ENCODE peak calls at places on chromosome 11, in eight cellular contexts. One of them, this sample, is unnamed.

GRCh38 chr11:110077866-110078325 is 15.3 kb upstream of the ZC3H12C start:
- DNase-seq in hypothalamus: no peak
- DNase-seq in Caki2: peak
- DNase-seq in choroid plexus epithelial cell: peak
- DNase-seq in neural progenitor cell: no peak
- DNase-seq in mesendoderm: peak
- DNase-seq in fibroblast of the conjunctiva: no peak
- DNase-seq in spleen: no peak
- DNase-seq in this sample: peak

GRCh38 chr11:101718406-101718805 is 134.6 kb upstream of the TRPC6 start:
- DNase-seq in fibroblast of the conjunctiva: peak
- DNase-seq in mesendoderm: no peak
- DNase-seq in choroid plexus epithelial cell: no peak
- DNase-seq in neural progenitor cell: no peak
- DNase-seq in Caki2: no peak
- DNase-seq in spleen: no peak
- DNase-seq in hypothalamus: no peak
- DNase-seq in this sample: no peak

GRCh38 chr11:112805658-112806057 is 155.6 kb upstream of the NCAM1 start:
- DNase-seq in spleen: no peak
- DNase-seq in fibroblast of the conjunctiva: no peak
- DNase-seq in mesendoderm: no peak
- DNase-seq in neural progenitor cell: no peak
- DNase-seq in hypothalamus: no peak
- DNase-seq in Caki2: no peak
- DNase-seq in choroid plexus epithelial cell: no peak
- DNase-seq in this sample: no peak

GRCh38 chr11:46200537-46201281 is 76.8 kb upstream of the CREB3L1 start:
- DNase-seq in Caki2: no peak
- DNase-seq in hypothalamus: no peak
- DNase-seq in mesendoderm: no peak
- DNase-seq in neural progenitor cell: no peak
- DNase-seq in choroid plexus epithelial cell: no peak
- DNase-seq in spleen: no peak
- DNase-seq in fibroblast of the conjunctiva: no peak
- DNase-seq in this sample: no peak

GRCh38 chr11:107508201-107508857 is 50.7 kb upstream of the CWF19L2 start:
- DNase-seq in choroid plexus epithelial cell: no peak
- DNase-seq in fibroblast of the conjunctiva: no peak
- DNase-seq in hypothalamus: no peak
- DNase-seq in mesendoderm: no peak
- DNase-seq in spleen: no peak
- DNase-seq in neural progenitor cell: no peak
- DNase-seq in Caki2: no peak
- DNase-seq in this sample: no peak

GRCh38 chr11:28606930-28607329 is 498.7 kb downstream of the METTL15 start:
- DNase-seq in choroid plexus epithelial cell: peak
- DNase-seq in hypothalamus: no peak
- DNase-seq in spleen: no peak
- DNase-seq in mesendoderm: peak
- DNase-seq in Caki2: no peak
- DNase-seq in neural progenitor cell: no peak
- DNase-seq in fibroblast of the conjunctiva: no peak
- DNase-seq in this sample: peak

GRCh38 chr11:88603499-88603898 is 266.0 kb upstream of the CTSC start:
- DNase-seq in mesendoderm: no peak
- DNase-seq in Caki2: no peak
- DNase-seq in spleen: no peak
- DNase-seq in neural progenitor cell: no peak
- DNase-seq in fibroblast of the conjunctiva: peak
- DNase-seq in choroid plexus epithelial cell: peak
- DNase-seq in hypothalamus: no peak
- DNase-seq in this sample: no peak

GRCh38 chr11:85685820-85686459 is at the start of gene CCDC89:
- DNase-seq in spleen: peak
- DNase-seq in hypothalamus: peak
- DNase-seq in fibroblast of the conjunctiva: peak
- DNase-seq in neural progenitor cell: peak
- DNase-seq in mesendoderm: peak
- DNase-seq in choroid plexus epithelial cell: peak
- DNase-seq in Caki2: peak
- DNase-seq in this sample: peak

GRCh38 chr11:12236744-12237101 is 126.3 kb downstream of the MICAL2 start:
- DNase-seq in neural progenitor cell: no peak
- DNase-seq in mesendoderm: no peak
- DNase-seq in spleen: no peak
- DNase-seq in Caki2: no peak
- DNase-seq in fibroblast of the conjunctiva: no peak
- DNase-seq in hypothalamus: no peak
- DNase-seq in choroid plexus epithelial cell: no peak
- DNase-seq in this sample: no peak

GRCh38 chr11:76785513-76785912 is 2.4 kb downstream of the TSKU start:
- DNase-seq in hypothalamus: no peak
- DNase-seq in Caki2: no peak
- DNase-seq in neural progenitor cell: peak
- DNase-seq in spleen: peak
- DNase-seq in mesendoderm: peak
- DNase-seq in choroid plexus epithelial cell: peak
- DNase-seq in fibroblast of the conjunctiva: no peak
- DNase-seq in this sample: no peak

GRCh38 chr11:118418770-118419169 is 17.4 kb downstream of the ATP5MG start:
- DNase-seq in mesendoderm: no peak
- DNase-seq in Caki2: no peak
- DNase-seq in fibroblast of the conjunctiva: no peak
- DNase-seq in hypothalamus: no peak
- DNase-seq in choroid plexus epithelial cell: no peak
- DNase-seq in spleen: no peak
- DNase-seq in neural progenitor cell: no peak
- DNase-seq in this sample: no peak

GRCh38 chr11:2996976-2997375 is 4.8 kb upstream of the NAP1L4 start:
- DNase-seq in Caki2: no peak
- DNase-seq in hypothalamus: no peak
- DNase-seq in spleen: no peak
- DNase-seq in fibroblast of the conjunctiva: no peak
- DNase-seq in neural progenitor cell: no peak
- DNase-seq in choroid plexus epithelial cell: no peak
- DNase-seq in mesendoderm: peak
- DNase-seq in this sample: no peak

GRCh38 chr11:77141034-77141433 is 13.0 kb downstream of the MYO7A start:
- DNase-seq in hypothalamus: no peak
- DNase-seq in Caki2: no peak
- DNase-seq in choroid plexus epithelial cell: peak
- DNase-seq in fibroblast of the conjunctiva: no peak
- DNase-seq in mesendoderm: no peak
- DNase-seq in neural progenitor cell: no peak
- DNase-seq in spleen: no peak
- DNase-seq in this sample: peak

GRCh38 chr11:85884581-85885021 is 29.4 kb downstream of the CCDC83 start:
- DNase-seq in Caki2: peak
- DNase-seq in hypothalamus: no peak
- DNase-seq in fibroblast of the conjunctiva: no peak
- DNase-seq in spleen: no peak
- DNase-seq in neural progenitor cell: no peak
- DNase-seq in mesendoderm: no peak
- DNase-seq in choroid plexus epithelial cell: peak
- DNase-seq in this sample: peak

GRCh38 chr11:65703846-65704245 is 8.2 kb upstream of the KAT5 start:
- DNase-seq in mesendoderm: no peak
- DNase-seq in Caki2: no peak
- DNase-seq in hypothalamus: no peak
- DNase-seq in fibroblast of the conjunctiva: no peak
- DNase-seq in choroid plexus epithelial cell: no peak
- DNase-seq in spleen: no peak
- DNase-seq in neural progenitor cell: no peak
- DNase-seq in this sample: no peak

GRCh38 chr11:47914743-47915142 is 65.6 kb upstream of the PTPRJ start:
- DNase-seq in hypothalamus: no peak
- DNase-seq in Caki2: no peak
- DNase-seq in neural progenitor cell: no peak
- DNase-seq in spleen: no peak
- DNase-seq in choroid plexus epithelial cell: no peak
- DNase-seq in mesendoderm: no peak
- DNase-seq in fibroblast of the conjunctiva: no peak
- DNase-seq in this sample: peak

GRCh38 chr11:66123902-66124301 is 53.8 kb downstream of the PACS1 start:
- DNase-seq in choroid plexus epithelial cell: no peak
- DNase-seq in spleen: no peak
- DNase-seq in fibroblast of the conjunctiva: no peak
- DNase-seq in neural progenitor cell: no peak
- DNase-seq in Caki2: peak
- DNase-seq in hypothalamus: no peak
- DNase-seq in mesendoderm: no peak
- DNase-seq in this sample: no peak

GRCh38 chr11:1970956-1971355 is 23.8 kb downstream of the MRPL23 start:
- DNase-seq in mesendoderm: no peak
- DNase-seq in choroid plexus epithelial cell: no peak
- DNase-seq in neural progenitor cell: no peak
- DNase-seq in hypothalamus: no peak
- DNase-seq in fibroblast of the conjunctiva: no peak
- DNase-seq in spleen: peak
- DNase-seq in Caki2: no peak
- DNase-seq in this sample: no peak

GRCh38 chr11:102430158-102430836 is 22.3 kb downstream of the TMEM123 start:
- DNase-seq in choroid plexus epithelial cell: peak
- DNase-seq in spleen: no peak
- DNase-seq in neural progenitor cell: no peak
- DNase-seq in mesendoderm: no peak
- DNase-seq in fibroblast of the conjunctiva: no peak
- DNase-seq in hypothalamus: no peak
- DNase-seq in Caki2: no peak
- DNase-seq in this sample: peak

GRCh38 chr11:134535029-134536025 is 123.3 kb upstream of the B3GAT1 start:
- DNase-seq in choroid plexus epithelial cell: no peak
- DNase-seq in spleen: no peak
- DNase-seq in neural progenitor cell: no peak
- DNase-seq in fibroblast of the conjunctiva: no peak
- DNase-seq in hypothalamus: no peak
- DNase-seq in Caki2: no peak
- DNase-seq in mesendoderm: no peak
- DNase-seq in this sample: no peak

GRCh38 chr11:10632483-10632882 is 61.1 kb downstream of the IRAG1 start:
- DNase-seq in Caki2: no peak
- DNase-seq in mesendoderm: no peak
- DNase-seq in spleen: no peak
- DNase-seq in neural progenitor cell: no peak
- DNase-seq in fibroblast of the conjunctiva: no peak
- DNase-seq in choroid plexus epithelial cell: no peak
- DNase-seq in hypothalamus: no peak
- DNase-seq in this sample: no peak

GRCh38 chr11:70297341-70297740 is 26.9 kb downstream of the PPFIA1 start:
- DNase-seq in spleen: no peak
- DNase-seq in mesendoderm: no peak
- DNase-seq in Caki2: no peak
- DNase-seq in hypothalamus: no peak
- DNase-seq in neural progenitor cell: no peak
- DNase-seq in choroid plexus epithelial cell: peak
- DNase-seq in fibroblast of the conjunctiva: no peak
- DNase-seq in this sample: no peak